ENCODE peak calls at places on chromosomes 3 and 15, in six cellular contexts. D, Y, R, L, Z and K are unnamed samples.

GRCh38 chr3:132456141-132456540 is 38.8 kb downstream of the DNAJC13 start:
- DNase-seq in D (no peak), Y (no peak), R (no peak), L (no peak), Z (no peak), K (no peak)

GRCh38 chr3:53191836-53192480 is 30.9 kb downstream of the PRKCD start:
- DNase-seq in D (no peak), Y (no peak), R (no peak), L (no peak), Z (no peak), K (no peak)

GRCh38 chr3:195612075-195612800 is 28.5 kb upstream of the APOD start:
- DNase-seq in D (no peak), Y (peak), R (no peak), L (no peak), Z (no peak), K (no peak)

GRCh38 chr15:32709295-32710033 is 8.3 kb upstream of the GREM1 start:
- DNase-seq in D (no peak), Y (no peak), R (peak), L (no peak), Z (no peak), K (no peak)

GRCh38 chr3:194488007-194488742 is 1.4 kb upstream of the ATP13A3 start:
- DNase-seq in D (no peak), Y (peak), R (no peak), L (no peak), Z (no peak), K (no peak)

GRCh38 chr3:38138347-38139190 is at the start of gene MYD88:
- DNase-seq in D (peak), Y (peak), R (peak), L (peak), Z (no peak), K (peak)

GRCh38 chr15:39502616-39503195 is 78.2 kb upstream of the THBS1 start:
- DNase-seq in D (no peak), Y (no peak), R (no peak), L (no peak), Z (no peak), K (no peak)

GRCh38 chr3:150194957-150195356 is 213.1 kb upstream of the TSC22D2 start:
- DNase-seq in D (no peak), Y (no peak), R (no peak), L (no peak), Z (no peak), K (no peak)

GRCh38 chr15:93942140-93942808 is 289.1 kb upstream of the MCTP2 start:
- DNase-seq in D (no peak), Y (no peak), R (no peak), L (no peak), Z (no peak), K (no peak)

GRCh38 chr15:32721594-32721993 is 3.8 kb downstream of the GREM1 start:
- DNase-seq in D (no peak), Y (no peak), R (no peak), L (no peak), Z (no peak), K (no peak)

GRCh38 chr3:129417354-129417753 is 11.1 kb downstream of the EFCAB12 start:
- DNase-seq in D (no peak), Y (no peak), R (no peak), L (no peak), Z (no peak), K (no peak)

GRCh38 chr3:10583798-10584708 is 78.7 kb upstream of the ATP2B2 start:
- DNase-seq in D (no peak), Y (no peak), R (no peak), L (no peak), Z (no peak), K (no peak)

GRCh38 chr3:99871231-99871898 is 53.7 kb downstream of the CMSS1 start:
- DNase-seq in D (no peak), Y (no peak), R (no peak), L (no peak), Z (no peak), K (no peak)

GRCh38 chr3:115348391-115348790 is 201.3 kb upstream of the ZBTB20 start:
- DNase-seq in D (no peak), Y (no peak), R (no peak), L (no peak), Z (no peak), K (no peak)

GRCh38 chr3:122931636-122932035 is 95.9 kb downstream of the SEMA5B start:
- DNase-seq in D (no peak), Y (no peak), R (peak), L (no peak), Z (no peak), K (no peak)

GRCh38 chr15:69751147-69751546 is 298.5 kb downstream of the RPLP1 start:
- DNase-seq in D (no peak), Y (no peak), R (no peak), L (no peak), Z (no peak), K (no peak)

GRCh38 chr3:177459397-177459796 is 262.1 kb upstream of the TBL1XR1 start:
- DNase-seq in D (no peak), Y (no peak), R (no peak), L (no peak), Z (no peak), K (no peak)

GRCh38 chr15:63452552-63453136 is 51.7 kb upstream of the USP3 start:
- DNase-seq in D (no peak), Y (no peak), R (no peak), L (no peak), Z (no peak), K (no peak)

GRCh38 chr3:8371085-8371551 is 130.5 kb upstream of the LMCD1 start:
- DNase-seq in D (no peak), Y (no peak), R (no peak), L (no peak), Z (no peak), K (no peak)

GRCh38 chr3:71441217-71441924 is 142.2 kb downstream of the FOXP1 start:
- DNase-seq in D (no peak), Y (no peak), R (no peak), L (no peak), Z (no peak), K (no peak)

GRCh38 chr3:184656430-184656990 is 55.4 kb downstream of the MAGEF1 start:
- DNase-seq in D (no peak), Y (no peak), R (no peak), L (no peak), Z (no peak), K (no peak)

GRCh38 chr3:40718681-40719080 is 193.9 kb downstream of the ZNF621 start:
- DNase-seq in D (no peak), Y (no peak), R (no peak), L (peak), Z (peak), K (peak)

GRCh38 chr3:97872209-97873042 is 50.6 kb downstream of the CRYBG3 start:
- DNase-seq in D (no peak), Y (no peak), R (no peak), L (no peak), Z (no peak), K (no peak)

GRCh38 chr15:85128636-85129035 is 147.0 kb downstream of the PDE8A start:
- DNase-seq in D (no peak), Y (no peak), R (no peak), L (no peak), Z (no peak), K (no peak)

GRCh38 chr3:30518201-30518864 is 88.1 kb upstream of the TGFBR2 start:
- DNase-seq in D (no peak), Y (no peak), R (peak), L (no peak), Z (no peak), K (no peak)

GRCh38 chr3:128907706-128908445 is 28.5 kb downstream of the ACAD9 start:
- DNase-seq in D (no peak), Y (no peak), R (no peak), L (no peak), Z (no peak), K (no peak)

GRCh38 chr3:42520336-42520735 is 17.9 kb downstream of the VIPR1 start:
- DNase-seq in D (no peak), Y (no peak), R (no peak), L (no peak), Z (no peak), K (no peak)

GRCh38 chr3:32437898-32438297 is 46.2 kb downstream of the CMTM7 start:
- DNase-seq in D (peak), Y (no peak), R (no peak), L (no peak), Z (no peak), K (no peak)

GRCh38 chr3:134463676-134464611 is 21.8 kb downstream of the ANAPC13 start:
- DNase-seq in D (peak), Y (no peak), R (no peak), L (no peak), Z (no peak), K (no peak)

GRCh38 chr15:75943246-75943645 is 39.6 kb downstream of the FBXO22 start:
- DNase-seq in D (no peak), Y (no peak), R (no peak), L (no peak), Z (no peak), K (no peak)

GRCh38 chr15:82571722-82572222 is 31.5 kb upstream of the RPS17 start:
- DNase-seq in D (peak), Y (peak), R (no peak), L (no peak), Z (no peak), K (no peak)

GRCh38 chr3:35505181-35505580 is 134.1 kb upstream of the ARPP21 start:
- DNase-seq in D (peak), Y (no peak), R (no peak), L (no peak), Z (no peak), K (no peak)

GRCh38 chr3:10560060-10560861 is 54.9 kb upstream of the ATP2B2 start:
- DNase-seq in D (peak), Y (no peak), R (no peak), L (no peak), Z (no peak), K (no peak)

GRCh38 chr3:142888099-142888483 is 792 bp downstream of the PCOLCE2 start:
- DNase-seq in D (no peak), Y (peak), R (no peak), L (no peak), Z (no peak), K (no peak)

GRCh38 chr3:129552287-129553050 is 9.5 kb downstream of the H1-8 start:
- DNase-seq in D (no peak), Y (no peak), R (no peak), L (no peak), Z (no peak), K (no peak)

GRCh38 chr3:80408322-80408721 is 640.5 kb upstream of the ROBO1 start:
- DNase-seq in D (no peak), Y (no peak), R (no peak), L (no peak), Z (no peak), K (no peak)

DNA sequence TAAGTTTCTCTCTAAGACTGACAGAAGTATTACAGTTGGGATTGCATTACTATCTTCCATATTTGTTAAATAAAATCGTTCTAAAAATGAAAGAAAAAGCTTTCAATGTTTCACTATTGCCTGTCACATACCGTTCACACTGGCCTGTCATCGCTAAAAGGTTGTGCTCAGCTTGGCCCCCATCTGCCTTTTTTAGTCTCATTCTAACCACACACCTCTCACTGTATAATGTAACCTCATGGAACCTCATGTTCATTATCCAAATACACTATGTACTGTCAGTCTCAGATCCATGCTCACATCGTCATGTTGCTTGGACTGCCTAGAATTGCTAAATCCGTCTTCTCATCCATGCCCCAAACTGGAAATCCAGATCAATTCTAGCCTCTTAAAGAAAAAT is 637.8 kb upstream of the ROBO1 start:
- DNase-seq in D (no peak), Y (no peak), R (no peak), L (no peak), Z (no peak), K (no peak)
- TF ChIP-seq POLR2A in D (no peak), Y (no peak), R (no peak), L (no peak), Z (no peak), K (no peak)

GRCh38 chr3:55165278-55165677 is 237.4 kb upstream of the LRTM1 start:
- DNase-seq in D (no peak), Y (no peak), R (no peak), L (no peak), Z (no peak), K (no peak)
- TF ChIP-seq POLR2AphosphoS5 in D (no peak), Y (no peak), R (no peak), L (no peak), Z (no peak), K (no peak)

GRCh38 chr3:46695962-46696922 is 2.8 kb upstream of the ALS2CL start:
- DNase-seq in D (no peak), Y (no peak), R (no peak), L (no peak), Z (no peak), K (no peak)
- TF ChIP-seq TAF1 in D (no peak), Y (no peak), R (no peak), L (no peak), Z (no peak), K (no peak)

DNA sequence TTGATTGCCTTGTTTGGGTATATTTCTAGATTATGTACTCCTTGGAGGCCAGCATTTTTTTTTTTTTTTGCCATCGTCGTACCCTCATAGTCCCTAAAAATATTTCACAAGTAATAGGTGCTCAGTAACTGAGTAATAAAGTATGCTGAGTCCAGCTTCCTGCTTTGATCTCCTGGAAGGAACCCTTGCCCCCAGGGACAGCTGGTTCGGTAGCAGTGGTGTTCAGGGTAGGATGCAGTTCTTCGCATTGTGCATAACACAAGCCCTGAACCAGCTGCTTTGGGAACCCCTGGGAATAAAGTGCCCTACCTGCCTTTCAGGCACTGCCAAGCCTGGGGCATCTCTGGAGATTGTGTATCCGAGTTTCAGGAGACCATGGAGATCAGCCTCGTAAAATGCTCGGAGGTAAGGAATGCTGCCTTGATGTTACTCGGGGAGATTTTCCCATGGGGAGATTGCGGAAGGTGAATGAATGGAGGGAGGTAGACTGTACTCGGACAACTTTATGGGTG is 7.7 kb downstream of the MYZAP start:
- DNase-seq in D (no peak), Y (no peak), R (no peak), L (no peak), Z (no peak), K (no peak)
- TF ChIP-seq POLR2A in D (no peak), Y (no peak), R (no peak), L (no peak), Z (no peak), K (no peak)

DNA sequence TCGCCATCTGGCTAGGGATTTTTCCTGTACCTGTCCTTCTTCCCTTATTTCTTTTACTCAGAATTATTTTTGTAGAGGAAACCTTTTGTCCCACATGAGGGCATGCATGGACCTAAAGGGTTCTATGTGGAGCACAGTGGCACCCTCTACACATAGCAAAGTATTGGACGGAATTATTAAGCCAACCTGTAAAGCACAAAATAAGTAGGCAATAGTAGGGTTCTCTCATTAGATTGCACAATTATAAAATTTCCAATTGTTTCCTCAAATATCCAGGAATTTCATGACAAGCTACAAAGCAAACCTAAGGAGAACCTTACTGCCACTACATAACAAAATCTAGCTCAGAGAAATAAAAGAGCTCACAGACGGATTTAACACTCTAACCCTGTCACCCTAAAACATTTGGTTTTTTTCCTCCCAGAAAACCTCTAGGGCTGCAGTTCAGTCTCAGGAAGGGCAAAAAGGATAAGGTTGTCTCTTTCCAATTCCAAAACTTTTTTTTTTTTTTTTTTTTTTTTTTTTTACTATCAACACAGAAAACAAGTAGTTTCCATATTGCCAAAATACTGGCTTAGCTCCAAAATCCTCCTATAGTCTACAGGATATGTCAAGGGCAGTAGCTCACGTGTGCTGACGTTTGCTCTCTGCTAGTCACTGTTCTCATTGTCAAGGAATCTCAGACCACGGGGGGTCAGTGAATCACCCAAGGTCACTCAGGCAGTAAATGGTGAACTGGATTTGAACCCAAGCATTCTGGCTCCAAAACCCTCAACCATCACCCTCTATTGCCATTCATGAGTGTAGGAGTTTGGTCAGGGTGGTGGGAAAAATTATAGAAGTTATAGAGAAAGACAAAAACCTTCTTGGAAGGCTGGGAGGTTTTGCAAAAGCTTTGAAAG is 52.3 kb downstream of the NCEH1 start:
- DNase-seq in D (no peak), Y (no peak), R (peak), L (no peak), Z (no peak), K (no peak)
- TF ChIP-seq POLR2AphosphoS5 in D (no peak), Y (no peak), R (no peak), L (no peak), Z (no peak), K (no peak)

DNA sequence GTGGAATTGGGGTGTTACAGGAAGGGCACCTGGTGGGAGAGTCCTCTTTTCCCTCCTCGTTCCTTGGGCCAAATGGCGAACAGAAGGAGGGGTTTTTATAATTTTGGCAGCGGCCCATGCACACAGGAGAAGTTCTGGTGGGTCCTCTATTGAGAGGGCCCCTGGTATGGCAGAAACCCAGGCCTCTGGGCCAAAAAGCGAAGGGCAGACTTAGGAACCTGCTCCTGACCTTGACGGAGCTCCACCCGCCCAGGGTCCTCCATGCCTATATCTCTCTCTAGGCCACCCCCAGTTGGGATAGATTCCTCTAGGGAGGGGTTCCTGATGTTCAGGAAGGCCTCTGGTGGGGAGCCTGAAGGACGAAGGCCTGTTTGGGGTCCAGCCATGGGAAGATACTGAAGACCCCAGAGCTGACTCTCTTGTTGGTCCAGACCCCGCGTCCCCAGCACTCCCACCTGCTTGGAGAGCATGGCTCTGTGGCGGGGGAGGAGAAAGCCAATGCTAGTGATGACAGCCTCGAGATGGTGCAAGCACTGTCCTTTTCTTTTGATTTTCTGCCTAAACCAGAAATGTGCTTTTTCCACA is 104.2 kb downstream of the CORO2B start:
- DNase-seq in D (no peak), Y (no peak), R (no peak), L (no peak), Z (no peak), K (no peak)
- TF ChIP-seq TAF1 in D (no peak), Y (no peak), R (no peak), L (no peak), Z (no peak), K (no peak)

DNA sequence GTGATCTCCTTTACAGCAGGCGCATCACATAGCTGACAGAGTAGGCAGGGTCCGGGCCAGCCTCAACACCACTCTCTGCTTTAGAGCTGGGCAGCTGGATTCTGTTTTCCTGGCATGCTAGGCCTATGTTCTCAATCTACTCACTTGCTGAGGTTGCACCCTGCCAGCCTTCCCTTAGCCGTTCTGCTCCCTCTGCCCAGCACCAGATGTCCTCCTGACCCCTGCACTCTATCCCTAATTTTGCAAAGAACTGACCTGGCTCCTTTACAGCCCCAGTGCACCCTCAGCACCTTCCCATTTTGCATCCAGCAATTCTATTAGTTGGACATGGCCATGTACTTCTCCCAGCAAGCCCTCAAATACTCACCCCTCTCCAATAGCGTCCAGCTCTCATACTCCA is 371.6 kb upstream of the WNT5A start:
- DNase-seq in D (no peak), Y (no peak), R (no peak), L (no peak), Z (no peak), K (no peak)
- TF ChIP-seq POLR2A in D (no peak), Y (no peak), R (no peak), L (no peak), Z (no peak), K (no peak)

DNA sequence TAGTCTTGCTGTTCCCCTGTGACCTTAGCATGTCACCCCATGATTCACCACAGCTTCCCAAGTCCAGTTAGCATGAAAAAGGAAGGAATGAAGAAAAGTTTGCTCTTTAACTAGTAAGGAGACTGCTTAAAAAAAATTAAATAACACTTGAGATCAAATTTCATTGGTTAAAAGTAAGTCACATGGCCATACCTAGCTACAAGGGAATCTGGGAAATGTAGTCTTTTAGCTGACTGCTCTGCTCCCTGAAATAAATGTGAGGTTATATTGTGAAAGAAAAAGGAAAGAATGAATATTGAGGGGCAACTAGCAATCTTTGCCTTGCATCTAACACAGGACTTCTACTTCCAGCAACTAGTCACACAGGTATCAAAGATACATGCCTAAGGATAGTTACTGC is 84.7 kb upstream of the LRRN1 start:
- DNase-seq in D (no peak), Y (no peak), R (no peak), L (no peak), Z (no peak), K (no peak)
- TF ChIP-seq POLR2AphosphoS5 in D (no peak), Y (no peak), R (no peak), L (no peak), Z (no peak), K (no peak)